ENCODE peak calls at places on chromosomes 5 and 9, in six cellular contexts. C is H9, I is lower lobe of right lung, H is cardiac muscle cell, O is esophagus muscularis mucosa, P is fibroblast of lung. V is an unnamed sample.

GRCh38 chr5:137395011-137395755 is 103.9 kb downstream of the SPOCK1 start:
- DNase-seq in O (no peak), I (no peak), C (no peak), H (no peak), P (peak; percentile 80), V (peak; percentile 90)

GRCh38 chr5:155299342-155300006 is 285.9 kb downstream of the KIF4B start:
- DNase-seq in H (no peak), I (no peak), P (no peak), O (no peak), C (no peak), V (no peak)

GRCh38 chr5:6309949-6310348 is 68.4 kb downstream of the MED10 start:
- DNase-seq in O (peak; percentile 87), I (no peak), C (no peak), P (no peak), H (no peak), V (no peak)

GRCh38 chr9:72534931-72535330 is 13.5 kb downstream of the TMC1 start:
- DNase-seq in H (no peak), I (no peak), C (no peak), O (no peak), P (peak; percentile 29), V (no peak)

GRCh38 chr9:93301291-93301811 is 117.4 kb downstream of the WNK2 start:
- DNase-seq in H (no peak), C (peak; percentile 26), I (peak; percentile 39), P (no peak), O (no peak), V (no peak)

GRCh38 chr5:59428391-59428790 is 465.1 kb downstream of the PDE4D start:
- DNase-seq in I (no peak), C (no peak), H (no peak), O (no peak), P (peak; percentile 25), V (no peak)

GRCh38 chr5:83474170-83474796 is 2.7 kb downstream of the VCAN start:
- DNase-seq in H (peak; percentile 98), C (peak; percentile 97), I (peak; percentile 87), P (peak; percentile 97), O (peak; percentile 95), V (peak; percentile 79)

GRCh38 chr5:132225165-132226032 is 2.3 kb downstream of the P4HA2 start:
- DNase-seq in C (peak; percentile 17), O (no peak), I (no peak), P (peak; percentile 85), H (peak; percentile 96), V (peak; percentile 29)

GRCh38 chr5:56984445-56984844 is 32.5 kb upstream of the MIER3 start:
- DNase-seq in O (no peak), I (no peak), P (peak; percentile 4), H (peak; percentile 47), C (no peak), V (no peak)

GRCh38 chr5:173481821-173482220 is 134.6 kb downstream of the BOD1 start:
- DNase-seq in H (no peak), O (no peak), C (no peak), I (no peak), P (no peak), V (no peak)

GRCh38 chr9:14531424-14532269 is 161.6 kb downstream of the ZDHHC21 start:
- DNase-seq in O (no peak), H (no peak), I (no peak), P (no peak), C (no peak), V (peak; percentile 56)

GRCh38 chr5:3886521-3887461 is 291.2 kb downstream of the IRX1 start:
- DNase-seq in I (no peak), O (no peak), C (no peak), H (no peak), P (peak; percentile 44), V (no peak)

GRCh38 chr9:127835930-127836586 is 18.4 kb downstream of the ENG start:
- DNase-seq in I (peak; percentile 77), H (peak; percentile 73), C (no peak), O (no peak), P (peak; percentile 78), V (peak; percentile 34)

GRCh38 chr9:74875656-74876055 is 12.1 kb downstream of the TRPM6 start:
- DNase-seq in C (no peak), P (no peak), O (no peak), H (no peak), I (no peak), V (no peak)

GRCh38 chr9:77021289-77021927 is 2.0 kb downstream of the FOXB2 start:
- DNase-seq in H (no peak), O (peak; percentile 57), I (no peak), C (no peak), P (no peak), V (no peak)

GRCh38 chr5:133273661-133274596 is 222.1 kb downstream of the HSPA4 start:
- DNase-seq in P (peak; percentile 66), O (no peak), C (no peak), H (peak; percentile 66), I (no peak), V (no peak)

GRCh38 chr9:71984388-71985069 is 73.1 kb downstream of the C9orf85 start:
- DNase-seq in H (peak; percentile 53), P (peak; percentile 78), I (no peak), O (no peak), C (peak; percentile 43), V (peak; percentile 88)

GRCh38 chr9:95839012-95839411 is 36.5 kb upstream of the ERCC6L2 start:
- DNase-seq in I (no peak), C (no peak), P (no peak), O (no peak), H (no peak), V (no peak)

GRCh38 chr5:129096382-129096991 is 1.9 kb downstream of the ISOC1 start:
- DNase-seq in P (no peak), O (no peak), I (no peak), H (peak; percentile 40), C (no peak), V (no peak)

GRCh38 chr5:123610665-123611406 is 98.9 kb downstream of the CSNK1G3 start:
- DNase-seq in I (no peak), C (no peak), H (peak; percentile 84), P (peak; percentile 60), O (no peak), V (peak; percentile 81)

GRCh38 chr5:62340979-62341378 is 35.0 kb downstream of the KIF2A start:
- DNase-seq in I (no peak), O (no peak), C (no peak), P (no peak), H (no peak), V (no peak)

GRCh38 chr5:10465726-10466125 is 24.0 kb downstream of the ROPN1L start:
- DNase-seq in I (no peak), P (no peak), O (no peak), C (no peak), H (no peak), V (no peak)

GRCh38 chr9:124834586-124834985 is 18.7 kb upstream of the WDR38 start:
- DNase-seq in C (no peak), I (no peak), P (peak; percentile 89), H (no peak), O (no peak), V (no peak)

GRCh38 chr5:17896605-17897004 is 262.3 kb downstream of the TAF11L14 start:
- DNase-seq in O (no peak), H (peak; percentile 1), C (no peak), P (peak; percentile 4), I (no peak), V (no peak)

GRCh38 chr9:116275418-116276295 is 122.1 kb downstream of the PAPPA start:
- DNase-seq in O (no peak), P (peak; percentile 87), I (no peak), H (peak; percentile 81), C (no peak), V (no peak)

GRCh38 chr9:123735376-123735775 is 194.6 kb downstream of the DENND1A start:
- DNase-seq in C (no peak), I (no peak), H (no peak), O (no peak), P (no peak), V (peak; percentile 43)

GRCh38 chr5:178703015-178703414 is 27.4 kb downstream of the ZNF354A start:
- DNase-seq in C (no peak), O (no peak), H (no peak), P (no peak), I (no peak), V (no peak)
- H3K9me3 ChIP-seq in C (no peaks in the 10 kb centered on the region), O (peaks cover 36% of the 10 kb centered on the region), H (no peaks in the 10 kb centered on the region), P (no peaks in the 10 kb centered on the region), I (peaks cover 35% of the 10 kb centered on the region), V (peaks cover 24% of the 10 kb centered on the region)

DNA sequence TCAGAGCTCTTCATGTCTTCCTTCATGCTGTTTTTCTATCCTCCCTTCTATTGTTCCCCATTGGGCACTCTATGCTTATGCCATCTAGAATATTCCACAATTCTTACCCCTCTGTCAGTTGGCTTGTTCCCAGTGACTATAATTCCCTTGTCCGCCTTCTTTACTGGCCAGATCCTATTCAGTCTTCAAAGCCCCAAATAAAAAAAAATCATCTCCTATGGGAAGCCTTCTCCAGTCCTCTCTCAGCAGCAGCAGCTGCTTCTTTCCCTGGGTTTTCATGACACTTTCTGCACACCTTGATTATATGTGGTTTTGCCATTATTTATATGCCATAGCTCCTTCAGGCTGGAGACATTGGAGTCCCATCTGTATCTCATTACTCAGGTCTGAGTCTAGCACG is 54.6 kb upstream of the TNFAIP8 start:
- DNase-seq in P (no peak), I (no peak), C (no peak), O (no peak), H (no peak), V (no peak)
- H3K9me3 ChIP-seq in P (no peaks in the 10 kb centered on the region), I (no peaks in the 10 kb centered on the region), C (no peaks in the 10 kb centered on the region), O (no peaks in the 10 kb centered on the region), H (no peaks in the 10 kb centered on the region), V (no peaks in the 10 kb centered on the region)

GRCh38 chr5:141258464-141258863 is 13.3 kb downstream of the PCDHB15 start:
- DNase-seq in O (no peak), P (no peak), H (no peak), C (no peak), I (no peak), V (no peak)
- H3K9me3 ChIP-seq in O (peaks cover 100% of the 10 kb centered on the region), P (no peaks in the 10 kb centered on the region), H (peaks cover 8% of the 10 kb centered on the region), C (peaks cover 55% of the 10 kb centered on the region), I (peaks cover 100% of the 10 kb centered on the region), V (peaks cover 8% of the 10 kb centered on the region)

GRCh38 chr5:119304439-119304838 is 51.4 kb upstream of the TNFAIP8 start:
- DNase-seq in O (no peak), P (peak; percentile 45), H (no peak), C (no peak), I (no peak), V (no peak)

GRCh38 chr5:119300311-119300670 is 55.5 kb upstream of the TNFAIP8 start:
- DNase-seq in I (no peak), O (no peak), C (no peak), P (no peak), H (no peak), V (no peak)

GRCh38 chr5:119302916-119303897 is 52.6 kb upstream of the TNFAIP8 start:
- DNase-seq in P (peak; percentile 99), O (no peak), I (no peak), C (no peak), H (peak; percentile 96), V (peak; percentile 45)

GRCh38 chr5:119301947-119302346 is 53.9 kb upstream of the TNFAIP8 start:
- DNase-seq in I (no peak), C (no peak), H (no peak), O (no peak), P (no peak), V (no peak)

GRCh38 chr5:119302449-119302848 is 53.4 kb upstream of the TNFAIP8 start:
- DNase-seq in C (no peak), I (no peak), H (no peak), O (no peak), P (no peak), V (no peak)
- H3K9me3 ChIP-seq in C (no peaks in the 10 kb centered on the region), I (no peaks in the 10 kb centered on the region), H (no peaks in the 10 kb centered on the region), O (no peaks in the 10 kb centered on the region), P (no peaks in the 10 kb centered on the region), V (no peaks in the 10 kb centered on the region)